ENCODE peak calls at places on chromosomes 5 and 9, in seven cellular contexts. One of them, this sample, is unnamed.

GRCh38 chr5:91598216-91598615 is 215.1 kb upstream of the ARRDC3 start:
- DNase-seq in NCI-H187: no peak
- DNase-seq in CD4-positive, CD25-positive, alpha-beta regulatory T cell: no peak
- DNase-seq in ecto neural progenitor cell: no peak
- DNase-seq in LoVo: no peak
- DNase-seq in HL-60: no peak
- DNase-seq in stimulated activated effector memory CD8-positive, alpha-beta T cell treated with anti-CD3 and anti-CD28 coated beads, Interleukin-12 subunit alpha, Interleukin-12 subunit beta, amount 100 ng/mL, for 72 hours: no peak
- DNase-seq in this sample: no peak

GRCh38 chr5:176955895-176956294 is 50.7 kb downstream of the UIMC1 start:
- DNase-seq in LoVo: no peak
- DNase-seq in NCI-H187: no peak
- DNase-seq in ecto neural progenitor cell: no peak
- DNase-seq in stimulated activated effector memory CD8-positive, alpha-beta T cell treated with anti-CD3 and anti-CD28 coated beads, Interleukin-12 subunit alpha, Interleukin-12 subunit beta, amount 100 ng/mL, for 72 hours: no peak
- DNase-seq in HL-60: no peak
- DNase-seq in CD4-positive, CD25-positive, alpha-beta regulatory T cell: no peak
- DNase-seq in this sample: no peak

GRCh38 chr9:133700861-133701320 is 37.3 kb downstream of the SARDH start:
- DNase-seq in stimulated activated effector memory CD8-positive, alpha-beta T cell treated with anti-CD3 and anti-CD28 coated beads, Interleukin-12 subunit alpha, Interleukin-12 subunit beta, amount 100 ng/mL, for 72 hours: no peak
- DNase-seq in NCI-H187: no peak
- DNase-seq in CD4-positive, CD25-positive, alpha-beta regulatory T cell: no peak
- DNase-seq in ecto neural progenitor cell: no peak
- DNase-seq in LoVo: no peak
- DNase-seq in HL-60: no peak
- DNase-seq in this sample: no peak

GRCh38 chr9:113635586-113635985 is 172.1 kb downstream of the RGS3 start:
- DNase-seq in ecto neural progenitor cell: no peak
- DNase-seq in stimulated activated effector memory CD8-positive, alpha-beta T cell treated with anti-CD3 and anti-CD28 coated beads, Interleukin-12 subunit alpha, Interleukin-12 subunit beta, amount 100 ng/mL, for 72 hours: no peak
- DNase-seq in LoVo: no peak
- DNase-seq in NCI-H187: no peak
- DNase-seq in HL-60: no peak
- DNase-seq in CD4-positive, CD25-positive, alpha-beta regulatory T cell: no peak
- DNase-seq in this sample: no peak

GRCh38 chr5:127080001-127080478 is 6.7 kb upstream of the C5orf63 start:
- DNase-seq in NCI-H187: peak; percentile 19
- DNase-seq in HL-60: no peak
- DNase-seq in CD4-positive, CD25-positive, alpha-beta regulatory T cell: no peak
- DNase-seq in stimulated activated effector memory CD8-positive, alpha-beta T cell treated with anti-CD3 and anti-CD28 coated beads, Interleukin-12 subunit alpha, Interleukin-12 subunit beta, amount 100 ng/mL, for 72 hours: no peak
- DNase-seq in LoVo: no peak
- DNase-seq in ecto neural progenitor cell: no peak
- DNase-seq in this sample: no peak

GRCh38 chr9:114349713-114350480 is 20.2 kb downstream of the ORM2 start:
- DNase-seq in ecto neural progenitor cell: no peak
- DNase-seq in HL-60: no peak
- DNase-seq in LoVo: no peak
- DNase-seq in NCI-H187: no peak
- DNase-seq in CD4-positive, CD25-positive, alpha-beta regulatory T cell: no peak
- DNase-seq in stimulated activated effector memory CD8-positive, alpha-beta T cell treated with anti-CD3 and anti-CD28 coated beads, Interleukin-12 subunit alpha, Interleukin-12 subunit beta, amount 100 ng/mL, for 72 hours: no peak
- DNase-seq in this sample: no peak

GRCh38 chr5:78569441-78569840 is 79.1 kb downstream of the LHFPL2 start:
- DNase-seq in ecto neural progenitor cell: no peak
- DNase-seq in NCI-H187: peak; percentile 49
- DNase-seq in LoVo: no peak
- DNase-seq in HL-60: no peak
- DNase-seq in CD4-positive, CD25-positive, alpha-beta regulatory T cell: no peak
- DNase-seq in stimulated activated effector memory CD8-positive, alpha-beta T cell treated with anti-CD3 and anti-CD28 coated beads, Interleukin-12 subunit alpha, Interleukin-12 subunit beta, amount 100 ng/mL, for 72 hours: no peak
- DNase-seq in this sample: no peak

GRCh38 chr5:32942225-32942989 is 231.3 kb downstream of the NPR3 start:
- DNase-seq in CD4-positive, CD25-positive, alpha-beta regulatory T cell: no peak
- DNase-seq in HL-60: no peak
- DNase-seq in ecto neural progenitor cell: no peak
- DNase-seq in stimulated activated effector memory CD8-positive, alpha-beta T cell treated with anti-CD3 and anti-CD28 coated beads, Interleukin-12 subunit alpha, Interleukin-12 subunit beta, amount 100 ng/mL, for 72 hours: no peak
- DNase-seq in NCI-H187: no peak
- DNase-seq in LoVo: peak; percentile 52
- DNase-seq in this sample: no peak

GRCh38 chr9:95018099-95018927 is 291.8 kb downstream of the AOPEP start:
- DNase-seq in CD4-positive, CD25-positive, alpha-beta regulatory T cell: no peak
- DNase-seq in NCI-H187: no peak
- DNase-seq in HL-60: no peak
- DNase-seq in LoVo: no peak
- DNase-seq in ecto neural progenitor cell: no peak
- DNase-seq in stimulated activated effector memory CD8-positive, alpha-beta T cell treated with anti-CD3 and anti-CD28 coated beads, Interleukin-12 subunit alpha, Interleukin-12 subunit beta, amount 100 ng/mL, for 72 hours: no peak
- DNase-seq in this sample: no peak

This sample was measured in naive thymus-derived CD4-positive, alpha-beta T cell.